ENCODE peak calls at places on chromosomes 4 and X, in eight cellular contexts. G is esophagus muscularis mucosa; U is ELR; K is AG10803; D is T-helper 1 cell; I is K562; T is activated CD4-positive, alpha-beta T cell treated with anti-CD3 and anti-CD28 coated beads for 1 hour; S is stimulated activated CD8-positive, alpha-beta memory T cell treated with anti-CD3 and anti-CD28 coated beads, Interleukin-15, amount 100 ng/mL, for 4 hours. N is an unnamed sample.

GRCh38 chr4:124234771-124235170 is 477.8 kb downstream of the ANKRD50 start:
- DNase-seq in T (no peak), D (no peak), G (no peak), S (no peak), U (no peak), I (no peak), K (no peak), N (no peak)

GRCh38 chr4:135777386-135777785 is 1575.8 kb upstream of the PABPC4L start:
- DNase-seq in U (no peak), T (no peak), I (no peak), K (no peak), D (no peak), G (no peak), S (no peak), N (no peak)

GRCh38 chrX:139881572-139881971 is 51.3 kb downstream of the ATP11C start:
- DNase-seq in D (no peak), G (no peak), U (peak; percentile 70), S (no peak), T (no peak), K (peak; percentile 65), I (no peak), N (no peak)

GRCh38 chr4:81590596-81590995 is 118.9 kb upstream of the RASGEF1B start:
- DNase-seq in D (no peak), T (no peak), S (no peak), U (no peak), G (no peak), I (no peak), K (no peak), N (no peak)

GRCh38 chrX:46582325-46582724 is 8.8 kb downstream of the CHST7 start:
- DNase-seq in T (no peak), D (no peak), U (peak; percentile 80), G (no peak), K (peak; percentile 78), I (no peak), S (no peak), N (no peak)

GRCh38 chr4:158710814-158711213 is 12.4 kb downstream of the PPID start:
- DNase-seq in S (no peak), I (no peak), D (no peak), U (peak; percentile 16), T (no peak), K (peak; percentile 20), G (no peak), N (no peak)

GRCh38 chr4:3485882-3486555 is 22.9 kb downstream of the DOK7 start:
- DNase-seq in K (no peak), G (no peak), T (no peak), U (no peak), S (no peak), I (no peak), D (no peak), N (no peak)

GRCh38 chrX:118976599-118977340 is 2.4 kb downstream of the LONRF3 start:
- DNase-seq in U (peak; percentile 12), K (no peak), I (no peak), G (no peak), D (no peak), S (no peak), T (peak; percentile 8), N (peak; percentile 36)

GRCh38 chr4:15717126-15717525 is 14.3 kb downstream of the BST1 start:
- DNase-seq in G (no peak), S (no peak), K (peak; percentile 73), T (no peak), I (no peak), D (no peak), U (peak; percentile 70), N (no peak)

GRCh38 chr4:15333692-15334633 is 93.9 kb upstream of the C1QTNF7 start:
- DNase-seq in U (no peak), T (no peak), G (no peak), K (peak; percentile 87), D (no peak), S (no peak), I (no peak), N (no peak)

GRCh38 chr4:74886490-74886889 is 46.4 kb upstream of the PARM1 start:
- DNase-seq in D (no peak), S (no peak), T (no peak), U (peak; percentile 5), I (no peak), K (peak; percentile 69), G (no peak), N (no peak)

GRCh38 chr4:78809928-78810835 is 34.0 kb downstream of the BMP2K start:
- DNase-seq in G (no peak), D (no peak), I (peak; percentile 49), U (no peak), K (no peak), S (no peak), T (no peak), N (no peak)

GRCh38 chr4:123505077-123505456 is 108.5 kb downstream of the SPRY1 start:
- DNase-seq in D (no peak), I (no peak), U (peak; percentile 28), K (no peak), T (no peak), S (no peak), G (no peak), N (peak; percentile 12)

GRCh38 chr4:147747787-147748454 is 16.0 kb downstream of the ARHGAP10 start:
- DNase-seq in I (no peak), G (no peak), D (no peak), K (no peak), S (no peak), U (no peak), T (no peak), N (no peak)

GRCh38 chrX:19698125-19698524 is 182.8 kb upstream of the MAP3K15 start:
- DNase-seq in U (peak; percentile 35), S (no peak), T (no peak), K (peak; percentile 79), I (no peak), D (no peak), G (no peak), N (no peak)

GRCh38 chrX:776529-777230 is 146.1 kb downstream of the SHOX start:
- DNase-seq in K (no peak), T (no peak), G (no peak), S (no peak), U (no peak), I (no peak), D (no peak), N (no peak)